ENCODE peak calls at places on chromosomes 6 and 20, in four cellular contexts. U, Y, D and H are unnamed samples.

GRCh38 chr6:48542191-48542590 is 431.2 kb upstream of the PTCHD4 start:
- DNase-seq in U (no peak), Y (no peak), D (no peak), H (no peak)

GRCh38 chr20:1415667-1416468 is 23.0 kb upstream of the FKBP1A start:
- DNase-seq in U (peak; percentile 91), Y (no peak), D (no peak), H (no peak)

GRCh38 chr20:278181-278580 is 12.4 kb downstream of the C20orf96 start:
- DNase-seq in U (no peak), Y (no peak), D (no peak), H (no peak)

GRCh38 chr20:20368414-20369352 is 779 bp downstream of the INSM1 start:
- DNase-seq in U (no peak), Y (peak; percentile 72), D (no peak), H (no peak)

GRCh38 chr20:64225828-64226598 is 29.5 kb upstream of the PCMTD2 start:
- DNase-seq in U (no peak), Y (no peak), D (no peak), H (no peak)

GRCh38 chr6:34544776-34545471 is 11.2 kb downstream of the SPDEF start:
- DNase-seq in U (no peak), Y (no peak), D (no peak), H (no peak)

GRCh38 chr6:35755525-35755924 is 18.7 kb downstream of the ARMC12 start:
- DNase-seq in U (no peak), Y (no peak), D (no peak), H (no peak)

GRCh38 chr6:145148392-145149175 is 586.7 kb downstream of the EPM2A start:
- DNase-seq in U (peak; percentile 36), Y (no peak), D (peak; percentile 1), H (no peak)

GRCh38 chr6:73870907-73871306 is 174.9 kb downstream of the CD109 start:
- DNase-seq in U (no peak), Y (no peak), D (no peak), H (no peak)

GRCh38 chr6:119226089-119226488 is 123.5 kb downstream of the MAN1A1 start:
- DNase-seq in U (no peak), Y (no peak), D (no peak), H (no peak)

GRCh38 chr20:51318058-51318960 is 224.2 kb downstream of the NFATC2 start:
- DNase-seq in U (peak; percentile 47), Y (peak; percentile 98), D (no peak), H (peak; percentile 83)

GRCh38 chr6:122712864-122713612 is 66.5 kb upstream of the FABP7 start:
- DNase-seq in U (no peak), Y (no peak), D (no peak), H (no peak)

GRCh38 chr20:2814076-2814475 is 711 bp upstream of the C20orf141 start:
- DNase-seq in U (no peak), Y (no peak), D (no peak), H (no peak)

GRCh38 chr6:162005375-162005774 is 722.2 kb downstream of the PRKN start:
- DNase-seq in U (no peak), Y (no peak), D (no peak), H (no peak)

GRCh38 chr6:41936073-41936837 is 5.4 kb downstream of the CCND3 start:
- DNase-seq in U (peak; percentile 87), Y (peak; percentile 78), D (peak; percentile 53), H (no peak)

GRCh38 chr6:73262701-73263569 is at the start of gene KHDC1:
- DNase-seq in U (no peak), Y (peak; percentile 74), D (no peak), H (no peak)

DNA sequence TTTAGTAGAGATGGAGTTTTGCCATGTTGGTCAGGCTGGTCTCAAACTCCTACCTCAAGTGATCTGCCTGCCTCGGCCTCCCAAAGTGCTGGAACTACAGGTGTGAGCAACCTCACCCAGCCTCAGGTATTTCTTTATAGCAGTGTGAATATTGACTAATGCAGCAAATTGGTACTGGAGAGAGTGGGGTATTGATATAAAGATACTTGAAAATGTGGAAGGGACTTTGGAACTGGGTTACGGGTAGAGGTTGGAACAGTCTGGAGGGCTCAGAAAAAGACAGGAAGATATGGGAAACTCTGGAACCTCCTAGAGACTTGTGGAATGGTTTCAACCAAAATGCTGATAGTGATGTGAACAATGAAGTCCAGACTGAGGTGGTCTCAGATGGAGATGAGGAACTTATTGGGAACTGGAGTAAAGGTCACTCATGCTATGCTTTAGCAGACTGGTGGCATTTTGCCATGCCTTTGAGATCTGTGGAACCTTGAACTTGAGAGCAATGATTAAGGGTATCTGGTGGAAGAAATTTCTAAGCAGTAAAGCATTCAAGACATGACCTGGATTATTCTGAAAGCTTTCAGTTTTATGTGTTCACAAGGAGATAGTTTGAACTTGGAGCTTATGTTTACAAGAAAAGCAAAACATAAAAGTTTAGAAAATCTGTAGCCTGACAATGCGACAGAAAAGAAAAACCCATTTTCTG is 127.2 kb downstream of the DTNBP1 start:
- DNase-seq in U (no peak), Y (peak; percentile 2), D (no peak), H (no peak)
- TF ChIP-seq YY1 in U (no peak), Y (no peak), D (no peak), H (no peak)

GRCh38 chr20:44648068-44648467 is 3.4 kb downstream of the ADA start:
- DNase-seq in U (no peak), Y (no peak), D (no peak), H (no peak)

GRCh38 chr20:44646641-44647274 is 4.7 kb downstream of the ADA start:
- DNase-seq in U (no peak), Y (no peak), D (peak; percentile 90), H (no peak)

GRCh38 chr20:44643596-44644383 is 7.7 kb downstream of the ADA start:
- DNase-seq in U (peak; percentile 47), Y (peak; percentile 67), D (no peak), H (peak; percentile 85)

GRCh38 chr20:44644384-44645131 is 6.9 kb downstream of the ADA start:
- DNase-seq in U (no peak), Y (no peak), D (peak; percentile 70), H (no peak)

DNA sequence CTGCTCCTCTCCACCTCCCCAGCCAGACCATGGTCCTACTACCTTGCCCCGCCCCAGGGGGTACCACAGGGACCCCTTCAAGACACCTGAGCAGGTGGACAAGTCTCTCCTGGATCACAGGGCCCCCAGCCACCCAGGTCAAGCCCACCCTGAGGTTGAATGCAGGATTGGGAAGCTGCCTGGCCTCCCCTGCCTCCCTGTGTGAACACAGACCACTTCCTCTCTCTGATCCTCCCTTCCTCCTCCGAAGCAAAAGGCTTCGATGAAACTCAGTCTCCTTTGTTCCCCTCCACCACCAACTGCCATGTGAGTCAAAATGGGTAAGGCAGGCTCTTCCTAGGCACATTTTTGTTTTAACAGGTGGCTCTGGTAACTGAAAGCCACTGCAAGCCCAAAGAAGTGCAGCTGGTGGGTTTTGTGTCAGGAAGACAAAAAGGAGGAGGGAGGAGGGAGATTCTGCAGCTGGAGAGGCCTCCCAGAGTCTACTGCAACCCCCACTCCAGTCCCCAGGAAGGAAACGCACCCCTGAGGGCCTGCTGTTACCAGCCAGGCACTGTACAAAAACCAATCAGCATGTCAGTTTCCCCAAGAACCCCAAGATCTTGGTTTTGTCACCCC is 5.4 kb downstream of the ADA start:
- DNase-seq in U (no peak), Y (no peak), D (peak; percentile 90), H (no peak)
- H3K4me3 ChIP-seq in U (no peak overlapping the region), Y (no peak overlapping the region), D (peak overlapping the region; percentile 55), H (no peak overlapping the region)

GRCh38 chr6:160163425-160163824 is 41.8 kb downstream of the SLC22A1 start:
- DNase-seq in U (no peak), Y (no peak), D (no peak), H (no peak)
- TF ChIP-seq SUZ12 in U (no peak), Y (no peak), D (no peak), H (no peak)

DNA sequence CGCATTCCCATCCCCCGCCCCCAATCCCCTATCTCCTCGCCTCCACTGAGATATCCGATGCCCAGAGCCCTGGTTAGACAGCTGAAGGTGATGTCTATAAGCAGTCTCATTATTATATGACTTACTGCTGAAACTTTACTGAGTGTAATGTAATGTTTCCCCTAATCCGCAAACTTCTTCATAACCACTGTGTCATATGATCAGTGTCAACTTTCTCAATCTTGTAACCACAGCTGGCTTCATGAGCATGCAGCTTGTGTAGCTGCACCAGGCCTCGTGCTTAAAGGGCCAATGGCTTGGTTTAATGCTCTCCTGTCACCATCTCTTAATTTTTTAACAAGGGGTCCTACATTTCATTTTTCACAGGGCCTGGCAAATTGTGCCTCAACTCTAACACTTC is 8.1 kb downstream of the ASIP start:
- DNase-seq in U (no peak), Y (no peak), D (peak; percentile 35), H (no peak)
- TF ChIP-seq YY1 in U (no peak), Y (no peak), D (no peak), H (no peak)

DNA sequence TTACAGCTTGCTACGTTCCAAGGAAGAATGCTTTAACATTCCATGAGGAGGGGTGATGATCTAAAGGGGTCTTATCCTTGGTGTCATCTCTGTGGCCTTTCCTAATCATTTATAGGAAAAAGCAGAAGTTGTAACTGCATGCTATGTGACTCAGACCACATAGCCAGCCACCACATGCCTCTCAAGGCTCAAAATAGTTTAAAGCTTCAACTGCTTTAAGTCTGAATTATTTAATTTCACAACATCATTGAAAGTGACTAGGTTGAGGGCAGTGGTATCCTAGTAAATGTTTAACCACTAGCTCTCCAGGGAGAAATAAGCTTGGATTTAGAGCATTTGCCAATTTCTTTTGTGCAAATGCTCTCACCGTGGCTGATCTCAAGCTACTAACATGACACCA is 29.7 kb downstream of the MC3R start:
- DNase-seq in U (no peak), Y (no peak), D (no peak), H (no peak)
- H3K4me3 ChIP-seq in U (no peak overlapping the region), Y (no peak overlapping the region), D (no peak overlapping the region), H (no peak overlapping the region)

DNA sequence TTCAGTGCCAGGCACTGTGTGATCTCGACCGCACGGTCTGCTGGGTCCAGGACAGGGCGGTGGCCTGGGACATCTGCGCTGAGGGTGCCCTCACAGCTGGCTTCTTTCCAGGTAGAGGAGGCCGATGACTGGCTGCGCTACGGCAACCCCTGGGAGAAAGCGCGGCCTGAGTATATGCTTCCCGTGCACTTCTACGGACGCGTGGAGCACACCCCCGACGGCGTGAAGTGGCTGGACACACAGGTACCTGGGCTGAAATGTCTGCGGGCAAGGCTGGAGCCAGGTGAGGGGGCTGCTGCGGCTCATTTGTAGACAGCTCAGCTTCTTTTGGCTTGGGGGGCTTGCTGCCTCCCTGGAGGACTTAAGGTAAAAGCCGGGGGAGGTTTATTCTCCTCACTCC is 26.6 kb downstream of the PYGB start:
- DNase-seq in U (no peak), Y (peak; percentile 30), D (no peak), H (no peak)
- TF ChIP-seq SUZ12 in U (no peak), Y (no peak), D (no peak), H (no peak)

DNA sequence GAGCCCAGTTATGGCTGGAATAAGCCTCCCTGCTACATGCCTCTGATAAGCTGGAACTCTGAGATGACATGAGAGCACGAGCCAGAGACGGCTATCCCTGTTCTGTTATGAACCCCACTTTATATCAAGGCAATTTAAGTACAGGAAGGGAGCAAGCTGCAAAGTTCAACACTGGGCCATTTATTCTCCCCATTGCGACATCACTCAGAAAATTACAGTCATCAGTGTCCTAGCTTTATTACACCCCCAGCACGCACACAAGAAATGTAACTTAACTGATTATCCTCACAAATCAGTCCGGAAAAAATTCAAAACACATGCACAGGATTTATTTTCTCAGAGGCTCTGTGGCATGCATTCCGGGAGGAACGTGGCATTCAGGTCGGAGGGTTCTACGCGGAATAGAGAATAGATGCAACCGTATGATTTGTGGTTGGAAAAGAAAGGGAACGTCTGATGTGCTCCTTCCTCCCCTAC is 125.4 kb upstream of the SLC2A12 start:
- DNase-seq in U (peak; percentile 56), Y (no peak), D (no peak), H (no peak)
- TF ChIP-seq YY1 in U (no peak), Y (no peak), D (no peak), H (no peak)